ENCODE peak calls at places on chromosomes 13 and 19, in nine cellular contexts. X, N, I, C, W, M, Y, J and U are unnamed samples.
A peak's percentile ranks its signal among the peaks of the same experiment; 100 is the strongest.

GRCh38 chr19:41302624-41303351 is 7.2 kb upstream of the CCDC97 start:
- DNase-seq in X (no peak), N (no peak), I (no peak), C (peak; percentile 50), W (no peak), M (no peak), Y (no peak), J (no peak), U (no peak)

GRCh38 chr13:22220186-22221160 is 549.6 kb downstream of the FGF9 start:
- DNase-seq in X (no peak), N (no peak), I (no peak), C (no peak), W (no peak), M (no peak), Y (no peak), J (no peak), U (no peak)

GRCh38 chr19:17873661-17874422 is 2.1 kb downstream of the SLC5A5 start:
- DNase-seq in X (peak; percentile 45), N (no peak), I (no peak), C (no peak), W (no peak), M (peak; percentile 28), Y (no peak), J (no peak), U (peak; percentile 26)

GRCh38 chr19:1847684-1848398 is 442 bp downstream of the REXO1 start:
- DNase-seq in X (no peak), N (no peak), I (no peak), C (no peak), W (no peak), M (peak; percentile 55), Y (no peak), J (peak; percentile 39), U (peak; percentile 19)

GRCh38 chr13:22915442-22916082 is 265.2 kb upstream of the SGCG start:
- DNase-seq in X (peak; percentile 62), N (no peak), I (no peak), C (no peak), W (peak; percentile 39), M (peak; percentile 13), Y (no peak), J (peak; percentile 48), U (peak; percentile 25)

GRCh38 chr19:55156202-55157063 is 1.1 kb downstream of the TNNI3 start:
- DNase-seq in X (peak; percentile 85), N (no peak), I (no peak), C (no peak), W (no peak), M (peak; percentile 83), Y (no peak), J (no peak), U (no peak)

GRCh38 chr19:14370169-14370998 is 10.9 kb upstream of the ADGRE5 start:
- DNase-seq in X (no peak), N (no peak), I (no peak), C (peak; percentile 83), W (no peak), M (no peak), Y (no peak), J (no peak), U (peak; percentile 88)

GRCh38 chr19:40822161-40822560 is 23.2 kb downstream of the EGLN2 start:
- DNase-seq in X (no peak), N (no peak), I (no peak), C (peak; percentile 36), W (no peak), M (no peak), Y (no peak), J (no peak), U (no peak)

GRCh38 chr19:49378501-49378900 is 9.5 kb upstream of the KASH5 start:
- DNase-seq in X (no peak), N (no peak), I (no peak), C (no peak), W (no peak), M (no peak), Y (no peak), J (no peak), U (no peak)

GRCh38 chr13:100513987-100514670 is 74.5 kb downstream of the GGACT start:
- DNase-seq in X (peak; percentile 77), N (no peak), I (no peak), C (no peak), W (no peak), M (no peak), Y (no peak), J (peak; percentile 33), U (peak; percentile 34)

GRCh38 chr13:26759907-26760834 is at the start of gene GPR12:
- DNase-seq in X (peak; percentile 25), N (no peak), I (no peak), C (peak; percentile 51), W (no peak), M (no peak), Y (no peak), J (peak; percentile 1), U (no peak)

GRCh38 chr13:79831556-79831955 is 350.6 kb downstream of the NDFIP2 start:
- DNase-seq in X (no peak), N (no peak), I (no peak), C (no peak), W (no peak), M (no peak), Y (no peak), J (no peak), U (no peak)

GRCh38 chr13:100789481-100789880 is 114.9 kb upstream of the TMTC4 start:
- DNase-seq in X (peak; percentile 88), N (peak; percentile 4), I (no peak), C (no peak), W (peak; percentile 70), M (no peak), Y (no peak), J (peak; percentile 41), U (no peak)

GRCh38 chr13:61036715-61037114 is 378.9 kb downstream of the PCDH20 start:
- DNase-seq in X (no peak), N (no peak), I (no peak), C (no peak), W (no peak), M (no peak), Y (no peak), J (peak; percentile 37), U (no peak)

GRCh38 chr19:47819841-47820244 is 1.9 kb upstream of the CRX start:
- DNase-seq in X (no peak), N (no peak), I (no peak), C (no peak), W (no peak), M (no peak), Y (no peak), J (no peak), U (no peak)

GRCh38 chr13:67383358-67383757 is 153.2 kb upstream of the PCDH9 start:
- DNase-seq in X (peak; percentile 10), N (no peak), I (no peak), C (no peak), W (no peak), M (no peak), Y (no peak), J (no peak), U (peak; percentile 81)

GRCh38 chr13:102587916-102588315 is 8.9 kb upstream of the TPP2 start:
- DNase-seq in X (no peak), N (no peak), I (no peak), C (no peak), W (no peak), M (no peak), Y (no peak), J (no peak), U (peak; percentile 18)

GRCh38 chr13:59121507-59121906 is 1042.2 kb downstream of the DIAPH3 start:
- DNase-seq in X (no peak), N (no peak), I (no peak), C (no peak), W (no peak), M (no peak), Y (no peak), J (no peak), U (no peak)

GRCh38 chr13:113599396-113599795 is 14.8 kb downstream of the TFDP1 start:
- DNase-seq in X (no peak), N (no peak), I (no peak), C (no peak), W (no peak), M (no peak), Y (no peak), J (no peak), U (no peak)

GRCh38 chr13:20495087-20496023 is 30.3 kb downstream of the CRYL1 start:
- DNase-seq in X (peak; percentile 54), N (peak; percentile 51), I (no peak), C (peak; percentile 71), W (peak; percentile 21), M (peak; percentile 46), Y (peak; percentile 63), J (peak; percentile 71), U (peak; percentile 65)

GRCh38 chr13:74329978-74330377 is 195.8 kb upstream of the KLF12 start:
- DNase-seq in X (no peak), N (no peak), I (no peak), C (no peak), W (no peak), M (no peak), Y (no peak), J (no peak), U (no peak)

GRCh38 chr13:80955487-80955886 is 614.6 kb upstream of the SPRY2 start:
- DNase-seq in X (no peak), N (no peak), I (no peak), C (no peak), W (no peak), M (no peak), Y (no peak), J (peak; percentile 6), U (no peak)

GRCh38 chr19:46629546-46630025 is 4.7 kb upstream of the PTGIR start:
- DNase-seq in X (no peak), N (no peak), I (no peak), C (peak; percentile 67), W (no peak), M (no peak), Y (no peak), J (no peak), U (peak; percentile 95)

GRCh38 chr19:46605356-46605821 is 4.3 kb downstream of the CALM3 start:
- DNase-seq in X (no peak), N (no peak), I (no peak), C (no peak), W (no peak), M (no peak), Y (peak; percentile 12), J (no peak), U (no peak)

GRCh38 chr19:47019431-47020041 is at the start of gene NPAS1:
- DNase-seq in X (no peak), N (no peak), I (no peak), C (peak; percentile 48), W (no peak), M (no peak), Y (no peak), J (no peak), U (no peak)

GRCh38 chr19:34269968-34270621 is 15.7 kb downstream of the GARRE1 start:
- DNase-seq in X (no peak), N (peak; percentile 97), I (no peak), C (peak; percentile 85), W (peak; percentile 8), M (peak; percentile 45), Y (no peak), J (peak; percentile 65), U (peak; percentile 61)

GRCh38 chr19:18904334-18905057 is 8.5 kb upstream of the CERS1 start:
- DNase-seq in X (no peak), N (no peak), I (no peak), C (no peak), W (peak; percentile 60), M (no peak), Y (no peak), J (no peak), U (no peak)

GRCh38 chr19:7772752-7773291 is 9.8 kb downstream of the CLEC4M start:
- DNase-seq in X (no peak), N (no peak), I (no peak), C (peak; percentile 83), W (no peak), M (no peak), Y (no peak), J (no peak), U (peak; percentile 72)

GRCh38 chr13:31032574-31033095 is 100.2 kb downstream of the TEX26 start:
- DNase-seq in X (no peak), N (no peak), I (no peak), C (no peak), W (no peak), M (no peak), Y (no peak), J (no peak), U (no peak)

GRCh38 chr13:50015263-50015662 is at the start of gene KCNRG:
- DNase-seq in X (no peak), N (no peak), I (no peak), C (no peak), W (no peak), M (no peak), Y (no peak), J (peak; percentile 46), U (peak; percentile 68)